ENCODE peak calls at places on chromosomes 3 and 15, in seven cellular contexts. F is fibroblast of mammary gland, S is MCF 10A, D is progenitor cell of endocrine pancreas, K is left lung, T is colonic mucosa, R is gastrocnemius medialis. E is an unnamed sample.
A peak's percentile ranks its signal among the peaks of the same experiment; 100 is the strongest.

GRCh38 chr3:13325892-13326443 is 94.2 kb downstream of the NUP210 start:
- DNase-seq in S (no peak), T (no peak), D (no peak), K (no peak), R (no peak), F (no peak), E (no peak)

GRCh38 chr3:189342811-189343210 is 171.0 kb downstream of the TPRG1 start:
- DNase-seq in K (no peak), R (no peak), F (no peak), T (no peak), S (no peak), D (no peak), E (no peak)

GRCh38 chr15:91904942-91905341 is 51.4 kb downstream of the SLCO3A1 start:
- DNase-seq in F (no peak), S (no peak), T (no peak), D (no peak), K (no peak), R (no peak), E (no peak)

GRCh38 chr3:141334627-141335250 is 33.6 kb upstream of the ZBTB38 start:
- DNase-seq in T (no peak), K (no peak), R (no peak), S (no peak), D (no peak), F (no peak), E (no peak)

GRCh38 chr15:68183886-68184285 is 21.2 kb downstream of the CALML4 start:
- DNase-seq in R (no peak), K (no peak), D (no peak), F (peak; percentile 51), T (no peak), S (peak; percentile 30), E (peak; percentile 70)

GRCh38 chr15:75758071-75758872 is 45.6 kb upstream of the CSPG4 start:
- DNase-seq in S (peak; percentile 88), F (peak; percentile 78), T (peak; percentile 94), D (peak; percentile 70), R (peak; percentile 88), K (peak; percentile 91), E (peak; percentile 90)

GRCh38 chr15:78992416-78993256 is 47.8 kb upstream of the CTSH start:
- DNase-seq in D (no peak), K (peak; percentile 77), S (no peak), T (no peak), F (no peak), R (peak; percentile 25), E (peak; percentile 48)

GRCh38 chr15:99956820-99957641 is 223.8 kb upstream of the LYSMD4 start:
- DNase-seq in T (peak; percentile 14), K (peak; percentile 24), D (no peak), S (no peak), R (no peak), F (no peak), E (no peak)

GRCh38 chr3:46717447-46718231 is at the start of gene PRSS50:
- DNase-seq in S (no peak), T (peak; percentile 12), D (no peak), F (no peak), K (no peak), R (no peak), E (no peak)

GRCh38 chr3:158791259-158791920 is 10.5 kb upstream of the MFSD1 start:
- DNase-seq in T (no peak), F (peak; percentile 82), K (no peak), R (no peak), S (peak; percentile 71), D (no peak), E (peak; percentile 90)

GRCh38 chr3:4417449-4417848 is 49.6 kb downstream of the SUMF1 start:
- DNase-seq in S (peak; percentile 73), K (no peak), F (peak; percentile 59), D (no peak), R (no peak), T (no peak), E (peak; percentile 76)

GRCh38 chr3:101061312-101061711 is 68.1 kb upstream of the ABI3BP start:
- DNase-seq in D (no peak), F (peak; percentile 31), S (no peak), K (no peak), R (no peak), T (no peak), E (no peak)

GRCh38 chr15:71495381-71495780 is 315.0 kb upstream of the NR2E3 start:
- DNase-seq in D (no peak), S (no peak), K (no peak), F (no peak), T (no peak), R (no peak), E (no peak)

GRCh38 chr15:35867371-35867770 is 321.4 kb upstream of the DPH6 start:
- DNase-seq in R (no peak), F (no peak), D (no peak), S (no peak), K (no peak), T (no peak), E (no peak)

GRCh38 chr15:98881526-98882517 is 125.8 kb downstream of the PGPEP1L start:
- DNase-seq in F (peak; percentile 85), S (peak; percentile 75), D (no peak), T (no peak), K (no peak), R (peak; percentile 33), E (peak; percentile 68)

GRCh38 chr3:194212021-194212868 is 76.3 kb downstream of the HES1 start:
- DNase-seq in F (no peak), T (no peak), R (no peak), S (no peak), K (no peak), D (no peak), E (peak; percentile 37)

DNA sequence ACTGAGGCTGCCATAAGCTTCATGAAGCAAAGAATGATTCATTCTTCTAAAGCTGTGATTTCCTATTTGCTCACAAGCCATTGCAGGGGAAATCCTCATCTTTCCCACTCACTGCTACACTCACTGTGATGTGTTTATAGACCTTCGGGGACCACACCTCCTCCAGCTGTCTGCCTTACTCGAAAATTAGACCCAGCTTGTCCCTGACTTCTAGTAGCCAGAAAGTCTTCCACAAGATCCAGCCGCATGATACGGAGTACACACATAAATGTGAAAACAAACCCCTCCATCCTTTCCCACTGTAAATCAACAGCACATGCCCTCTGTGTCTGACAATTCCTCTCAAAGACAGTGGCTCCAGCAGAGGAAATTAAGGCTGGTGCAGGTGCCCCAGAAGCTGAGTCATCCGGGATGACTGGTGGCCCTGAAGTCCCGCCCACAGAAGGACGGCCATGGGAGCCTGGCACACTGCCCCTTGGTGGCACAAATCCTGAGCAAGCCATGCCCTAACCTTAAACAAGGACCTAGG is 172.0 kb downstream of the STT3B start:
- DNase-seq in F (peak; percentile 76), R (peak; percentile 62), S (peak; percentile 73), D (no peak), T (peak; percentile 73), K (peak; percentile 68), E (no peak)
- TF ChIP-seq CTCF in F (no peak), R (no peak), S (no peak), D (no peak), T (no peak), K (no peak), E (no peak)

GRCh38 chr3:40237892-40238571 is 71.5 kb upstream of the EIF1B start:
- DNase-seq in S (peak; percentile 4), T (no peak), K (no peak), R (no peak), F (peak; percentile 30), D (no peak), E (peak; percentile 42)
- TF ChIP-seq CTCF in S (no peak), T (no peak), K (no peak), R (no peak), F (peak; percentile 32), D (peak; percentile 51), E (peak; percentile 37)

GRCh38 chr15:29446480-29446879 is 176.9 kb upstream of the NSMCE3 start:
- DNase-seq in F (no peak), R (no peak), D (no peak), K (no peak), S (no peak), T (no peak), E (no peak)
- TF ChIP-seq CTCF in F (no peak), R (no peak), D (no peak), K (no peak), S (no peak), T (no peak), E (no peak)

GRCh38 chr3:138874555-138874898 is 39.8 kb upstream of the PIK3CB start:
- DNase-seq in K (no peak), R (no peak), F (no peak), S (no peak), D (no peak), T (no peak), E (no peak)
- TF ChIP-seq CTCF in K (no peak), R (no peak), F (no peak), S (no peak), D (no peak), T (no peak), E (no peak)

DNA sequence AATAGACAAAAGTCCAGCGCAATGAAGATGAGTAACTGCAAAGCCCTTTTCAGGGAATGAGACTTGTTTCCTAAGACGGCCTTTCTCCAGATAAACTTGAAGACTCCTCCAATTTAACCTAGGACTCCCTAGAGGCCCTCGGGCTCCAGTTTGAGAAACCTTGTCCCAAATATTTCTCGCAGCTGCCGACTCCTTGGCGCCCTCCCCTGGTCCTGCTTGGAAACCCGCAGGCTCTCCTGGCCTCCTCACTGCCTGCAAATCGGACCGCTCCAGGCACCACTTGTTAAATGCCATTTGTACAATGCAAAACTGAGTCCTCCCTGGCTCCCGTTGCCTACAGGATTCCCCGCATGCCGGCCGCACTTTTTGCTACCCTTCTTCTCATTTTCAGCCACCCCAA is 36.8 kb downstream of the MUC4 start:
- DNase-seq in D (no peak), T (peak; percentile 42), F (peak; percentile 51), S (peak; percentile 33), K (no peak), R (peak; percentile 67), E (peak; percentile 59)
- TF ChIP-seq CTCF in D (peak; percentile 57), T (peak; percentile 24), F (peak; percentile 62), S (peak; percentile 8), K (peak; percentile 32), R (peak; percentile 38), E (peak; percentile 58)

DNA sequence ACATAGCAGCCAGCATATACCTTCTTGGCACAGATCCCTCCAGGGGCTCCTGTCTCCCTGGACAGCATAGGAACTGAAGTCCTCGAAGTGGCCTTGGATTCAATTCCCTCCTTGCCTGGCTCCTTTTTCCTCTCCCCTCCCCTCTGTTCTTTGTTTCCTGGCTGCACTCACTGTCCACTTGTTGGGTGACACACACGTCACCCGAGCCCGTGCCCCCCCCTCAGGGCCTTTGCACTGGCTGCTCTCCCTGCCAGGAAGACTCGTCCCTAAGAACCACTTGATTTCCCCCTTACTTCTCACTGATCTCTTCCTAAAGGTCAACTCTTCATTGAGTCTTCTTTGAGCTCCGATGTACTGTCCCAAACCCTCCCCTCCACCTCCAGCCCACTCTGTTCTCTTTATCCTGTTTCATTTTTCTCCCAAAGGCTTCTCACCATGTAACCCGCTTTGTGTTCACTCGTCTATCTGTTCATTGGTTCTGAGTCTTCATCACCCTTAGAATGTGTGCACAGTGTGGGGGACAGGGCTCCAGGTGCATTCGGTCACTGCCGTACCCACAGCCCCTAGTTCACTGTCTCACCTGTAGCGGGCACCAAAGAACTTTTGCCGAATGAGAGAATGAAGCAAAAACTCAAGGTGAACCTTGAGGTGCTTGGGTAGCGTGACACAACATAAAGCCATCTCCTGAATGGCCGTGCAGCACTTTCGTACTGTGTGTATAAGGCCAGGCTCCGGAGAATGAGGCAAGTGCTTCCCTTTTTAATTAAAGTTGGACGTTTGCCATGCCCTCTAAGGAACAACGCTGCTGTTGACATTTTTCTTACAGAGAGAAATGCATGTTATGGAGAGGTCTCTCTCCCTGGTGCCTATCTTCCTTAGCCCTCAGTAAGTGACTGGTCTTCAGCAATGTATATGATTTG is 74.0 kb downstream of the CHRNA7 start:
- DNase-seq in R (no peak), S (no peak), K (no peak), F (no peak), D (no peak), T (no peak), E (no peak)
- TF ChIP-seq CTCF in R (no peak), S (no peak), K (no peak), F (no peak), D (no peak), T (no peak), E (no peak)